ENCODE peak calls at places on chromosomes 11 and 22, in eight cellular contexts. One of them, this sample, is unnamed.
A peak's percentile ranks its signal among the peaks of the same experiment; 100 is the strongest.

GRCh38 chr11:61897387-61898246 is 6.3 kb upstream of the FADS3 start:
- ATAC-seq in pancreas: peak; percentile 84
- ATAC-seq in RWPE2: peak; percentile 33
- ATAC-seq in psoas muscle: peak; percentile 88
- ATAC-seq in aorta: peak; percentile 61
- ATAC-seq in lung: no peak
- ATAC-seq in heart left ventricle: peak; percentile 77
- ATAC-seq in heart right ventricle: peak; percentile 76
- ATAC-seq in this sample: peak; percentile 69

GRCh38 chr11:119011476-119011875 is 6.7 kb downstream of the RPS25 start:
- ATAC-seq in pancreas: peak; percentile 35
- ATAC-seq in RWPE2: no peak
- ATAC-seq in psoas muscle: peak; percentile 41
- ATAC-seq in aorta: no peak
- ATAC-seq in lung: no peak
- ATAC-seq in heart left ventricle: peak; percentile 18
- ATAC-seq in heart right ventricle: no peak
- ATAC-seq in this sample: no peak

GRCh38 chr11:79209540-79210266 is 231.1 kb downstream of the TENM4 start:
- ATAC-seq in pancreas: no peak
- ATAC-seq in RWPE2: no peak
- ATAC-seq in psoas muscle: no peak
- ATAC-seq in aorta: no peak
- ATAC-seq in lung: no peak
- ATAC-seq in heart left ventricle: no peak
- ATAC-seq in heart right ventricle: peak; percentile 46
- ATAC-seq in this sample: no peak

GRCh38 chr11:85795712-85796487 is 15.0 kb downstream of the SYTL2 start:
- ATAC-seq in pancreas: no peak
- ATAC-seq in RWPE2: no peak
- ATAC-seq in psoas muscle: no peak
- ATAC-seq in aorta: no peak
- ATAC-seq in lung: no peak
- ATAC-seq in heart left ventricle: no peak
- ATAC-seq in heart right ventricle: no peak
- ATAC-seq in this sample: no peak

GRCh38 chr11:1690167-1691026 is 6.6 kb upstream of the KRTAP5-6 start:
- ATAC-seq in pancreas: no peak
- ATAC-seq in RWPE2: no peak
- ATAC-seq in psoas muscle: no peak
- ATAC-seq in aorta: no peak
- ATAC-seq in lung: no peak
- ATAC-seq in heart left ventricle: no peak
- ATAC-seq in heart right ventricle: no peak
- ATAC-seq in this sample: no peak

GRCh38 chr11:109791337-109791736 is 301.9 kb upstream of the ZC3H12C start:
- ATAC-seq in pancreas: no peak
- ATAC-seq in RWPE2: no peak
- ATAC-seq in psoas muscle: no peak
- ATAC-seq in aorta: no peak
- ATAC-seq in lung: no peak
- ATAC-seq in heart left ventricle: no peak
- ATAC-seq in heart right ventricle: no peak
- ATAC-seq in this sample: no peak

GRCh38 chr11:134971381-134971780 is 559.3 kb upstream of the B3GAT1 start:
- ATAC-seq in pancreas: no peak
- ATAC-seq in RWPE2: no peak
- ATAC-seq in psoas muscle: no peak
- ATAC-seq in aorta: no peak
- ATAC-seq in lung: no peak
- ATAC-seq in heart left ventricle: no peak
- ATAC-seq in heart right ventricle: no peak
- ATAC-seq in this sample: no peak

GRCh38 chr11:73019996-73020395 is 122.1 kb downstream of the FCHSD2 start:
- ATAC-seq in pancreas: no peak
- ATAC-seq in RWPE2: no peak
- ATAC-seq in psoas muscle: no peak
- ATAC-seq in aorta: no peak
- ATAC-seq in lung: no peak
- ATAC-seq in heart left ventricle: no peak
- ATAC-seq in heart right ventricle: no peak
- ATAC-seq in this sample: no peak

GRCh38 chr11:32436751-32437405 is 1.5 kb upstream of the WT1 start:
- ATAC-seq in pancreas: no peak
- ATAC-seq in RWPE2: no peak
- ATAC-seq in psoas muscle: no peak
- ATAC-seq in aorta: no peak
- ATAC-seq in lung: no peak
- ATAC-seq in heart left ventricle: no peak
- ATAC-seq in heart right ventricle: no peak
- ATAC-seq in this sample: no peak

GRCh38 chr11:16791494-16791961 is 53.1 kb downstream of the C11orf58 start:
- ATAC-seq in pancreas: peak; percentile 50
- ATAC-seq in RWPE2: peak; percentile 78
- ATAC-seq in psoas muscle: peak; percentile 34
- ATAC-seq in aorta: peak; percentile 80
- ATAC-seq in lung: peak; percentile 63
- ATAC-seq in heart left ventricle: peak; percentile 71
- ATAC-seq in heart right ventricle: peak; percentile 75
- ATAC-seq in this sample: peak; percentile 82

GRCh38 chr11:119179342-119179741 is 5.9 kb upstream of the NHERF4 start:
- ATAC-seq in pancreas: no peak
- ATAC-seq in RWPE2: no peak
- ATAC-seq in psoas muscle: no peak
- ATAC-seq in aorta: no peak
- ATAC-seq in lung: no peak
- ATAC-seq in heart left ventricle: no peak
- ATAC-seq in heart right ventricle: no peak
- ATAC-seq in this sample: no peak

GRCh38 chr11:33722579-33723234 is 13.5 kb downstream of the CD59 start:
- ATAC-seq in pancreas: peak; percentile 22
- ATAC-seq in RWPE2: peak; percentile 8
- ATAC-seq in psoas muscle: peak; percentile 62
- ATAC-seq in aorta: peak; percentile 37
- ATAC-seq in lung: peak; percentile 66
- ATAC-seq in heart left ventricle: peak; percentile 1
- ATAC-seq in heart right ventricle: peak; percentile 8
- ATAC-seq in this sample: peak; percentile 2

GRCh38 chr11:43874738-43875137 is 5.9 kb upstream of the ALKBH3 start:
- ATAC-seq in pancreas: no peak
- ATAC-seq in RWPE2: no peak
- ATAC-seq in psoas muscle: no peak
- ATAC-seq in aorta: no peak
- ATAC-seq in lung: no peak
- ATAC-seq in heart left ventricle: no peak
- ATAC-seq in heart right ventricle: no peak
- ATAC-seq in this sample: no peak

GRCh38 chr11:123564225-123564624 is 90.2 kb downstream of the SCN3B start:
- ATAC-seq in pancreas: no peak
- ATAC-seq in RWPE2: no peak
- ATAC-seq in psoas muscle: no peak
- ATAC-seq in aorta: no peak
- ATAC-seq in lung: no peak
- ATAC-seq in heart left ventricle: no peak
- ATAC-seq in heart right ventricle: no peak
- ATAC-seq in this sample: no peak

GRCh38 chr11:60633645-60634044 is 65.8 kb upstream of the MS4A8 start:
- ATAC-seq in pancreas: no peak
- ATAC-seq in RWPE2: no peak
- ATAC-seq in psoas muscle: no peak
- ATAC-seq in aorta: no peak
- ATAC-seq in lung: no peak
- ATAC-seq in heart left ventricle: no peak
- ATAC-seq in heart right ventricle: no peak
- ATAC-seq in this sample: no peak

GRCh38 chr22:20019661-20020532 is 1.0 kb upstream of the TANGO2 start:
- ATAC-seq in pancreas: no peak
- ATAC-seq in RWPE2: no peak
- ATAC-seq in psoas muscle: no peak
- ATAC-seq in aorta: no peak
- ATAC-seq in lung: no peak
- ATAC-seq in heart left ventricle: no peak
- ATAC-seq in heart right ventricle: no peak
- ATAC-seq in this sample: no peak

GRCh38 chr22:42920101-42920820 is 63.2 kb upstream of the ARFGAP3 start:
- ATAC-seq in pancreas: no peak
- ATAC-seq in RWPE2: peak; percentile 52
- ATAC-seq in psoas muscle: peak; percentile 77
- ATAC-seq in aorta: peak; percentile 69
- ATAC-seq in lung: no peak
- ATAC-seq in heart left ventricle: peak; percentile 60
- ATAC-seq in heart right ventricle: peak; percentile 36
- ATAC-seq in this sample: peak; percentile 64

GRCh38 chr22:27474711-27475547 is 326.6 kb downstream of the MN1 start:
- ATAC-seq in pancreas: peak; percentile 63
- ATAC-seq in RWPE2: peak; percentile 81
- ATAC-seq in psoas muscle: no peak
- ATAC-seq in aorta: no peak
- ATAC-seq in lung: no peak
- ATAC-seq in heart left ventricle: no peak
- ATAC-seq in heart right ventricle: no peak
- ATAC-seq in this sample: peak; percentile 76

GRCh38 chr11:106461839-106462545 is 384.5 kb downstream of the AASDHPPT start:
- ATAC-seq in pancreas: peak; percentile 71
- ATAC-seq in RWPE2: no peak
- ATAC-seq in psoas muscle: no peak
- ATAC-seq in aorta: no peak
- ATAC-seq in lung: no peak
- ATAC-seq in heart left ventricle: no peak
- ATAC-seq in heart right ventricle: no peak
- ATAC-seq in this sample: no peak

DNA sequence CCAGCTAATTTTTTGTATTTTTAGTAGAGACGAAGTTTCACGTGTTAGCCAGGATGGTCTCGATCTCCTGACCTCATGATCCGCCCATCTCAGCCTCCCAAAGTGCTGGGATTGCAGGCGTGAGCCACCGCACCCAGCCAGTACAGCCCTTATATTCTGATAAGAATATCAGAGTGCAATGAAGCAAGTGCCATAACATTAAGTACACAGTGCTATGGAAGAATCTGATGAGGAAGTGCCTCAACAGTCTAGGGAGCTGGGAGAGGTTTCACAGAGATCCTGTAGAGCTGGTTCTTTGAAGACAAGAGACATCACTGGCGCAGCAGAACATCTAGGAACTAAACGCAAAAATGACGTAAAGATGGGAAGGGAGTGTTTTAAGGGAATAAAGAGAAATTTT is 2.1 kb downstream of the RTCB start:
- ATAC-seq in pancreas: no peak
- ATAC-seq in RWPE2: no peak
- ATAC-seq in psoas muscle: no peak
- ATAC-seq in aorta: no peak
- ATAC-seq in lung: no peak
- ATAC-seq in heart left ventricle: no peak
- ATAC-seq in heart right ventricle: no peak
- ATAC-seq in this sample: no peak
- H3K27ac ChIP-seq in pancreas: no peak overlapping the region
- H3K27ac ChIP-seq in RWPE2: no peak overlapping the region
- H3K27ac ChIP-seq in psoas muscle: no peak overlapping the region
- H3K27ac ChIP-seq in aorta: no peak overlapping the region
- H3K27ac ChIP-seq in lung: no peak overlapping the region
- H3K27ac ChIP-seq in heart left ventricle: no peak overlapping the region
- H3K27ac ChIP-seq in heart right ventricle: no peak overlapping the region
- H3K27ac ChIP-seq in this sample: no peak overlapping the region

DNA sequence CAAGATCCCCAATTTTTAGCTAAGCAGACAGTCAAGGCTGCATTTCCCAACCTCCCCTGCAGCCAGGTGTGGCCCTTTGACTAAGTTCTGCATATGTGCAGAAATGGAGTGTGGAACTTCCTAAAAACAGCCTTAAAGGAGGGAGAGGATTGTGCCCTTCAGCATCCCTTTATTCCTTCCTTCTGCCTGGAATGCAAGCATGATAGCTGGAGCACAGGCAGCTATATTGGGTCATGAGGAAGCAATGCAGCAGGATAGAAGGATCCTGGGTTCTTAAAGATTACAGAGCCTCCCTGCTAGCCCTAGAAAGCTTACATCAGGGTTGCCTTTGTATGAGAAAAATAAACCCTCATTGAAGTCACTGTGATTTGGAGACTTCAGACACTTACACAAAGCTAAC is 29.9 kb downstream of the FADD start:
- ATAC-seq in pancreas: no peak
- ATAC-seq in RWPE2: peak; percentile 6
- ATAC-seq in psoas muscle: no peak
- ATAC-seq in aorta: no peak
- ATAC-seq in lung: no peak
- ATAC-seq in heart left ventricle: no peak
- ATAC-seq in heart right ventricle: no peak
- ATAC-seq in this sample: no peak
- H3K27ac ChIP-seq in pancreas: no peak overlapping the region
- H3K27ac ChIP-seq in RWPE2: peak overlapping the region; percentile 41
- H3K27ac ChIP-seq in psoas muscle: no peak overlapping the region
- H3K27ac ChIP-seq in aorta: no peak overlapping the region
- H3K27ac ChIP-seq in lung: no peak overlapping the region
- H3K27ac ChIP-seq in heart left ventricle: no peak overlapping the region
- H3K27ac ChIP-seq in heart right ventricle: no peak overlapping the region
- H3K27ac ChIP-seq in this sample: no peak overlapping the region

GRCh38 chr22:46047226-46047625 is 70.3 kb upstream of the WNT7B start:
- ATAC-seq in pancreas: peak; percentile 6
- ATAC-seq in RWPE2: no peak
- ATAC-seq in psoas muscle: no peak
- ATAC-seq in aorta: no peak
- ATAC-seq in lung: no peak
- ATAC-seq in heart left ventricle: no peak
- ATAC-seq in heart right ventricle: no peak
- ATAC-seq in this sample: no peak

GRCh38 chr22:46047841-46048595 is 71.1 kb upstream of the WNT7B start:
- ATAC-seq in pancreas: no peak
- ATAC-seq in RWPE2: no peak
- ATAC-seq in psoas muscle: no peak
- ATAC-seq in aorta: no peak
- ATAC-seq in lung: no peak
- ATAC-seq in heart left ventricle: no peak
- ATAC-seq in heart right ventricle: no peak
- ATAC-seq in this sample: peak; percentile 26

GRCh38 chr22:46045459-46046298 is 68.7 kb upstream of the WNT7B start:
- ATAC-seq in pancreas: peak; percentile 69
- ATAC-seq in RWPE2: no peak
- ATAC-seq in psoas muscle: peak; percentile 54
- ATAC-seq in aorta: peak; percentile 57
- ATAC-seq in lung: no peak
- ATAC-seq in heart left ventricle: peak; percentile 79
- ATAC-seq in heart right ventricle: peak; percentile 82
- ATAC-seq in this sample: peak; percentile 15

GRCh38 chr22:46044718-46045458 is 67.9 kb upstream of the WNT7B start:
- ATAC-seq in pancreas: peak; percentile 18
- ATAC-seq in RWPE2: no peak
- ATAC-seq in psoas muscle: peak; percentile 17
- ATAC-seq in aorta: peak; percentile 39
- ATAC-seq in lung: peak; percentile 24
- ATAC-seq in heart left ventricle: peak; percentile 41
- ATAC-seq in heart right ventricle: peak; percentile 16
- ATAC-seq in this sample: peak; percentile 40

GRCh38 chr22:46046299-46046685 is 69.3 kb upstream of the WNT7B start:
- ATAC-seq in pancreas: no peak
- ATAC-seq in RWPE2: no peak
- ATAC-seq in psoas muscle: no peak
- ATAC-seq in aorta: no peak
- ATAC-seq in lung: no peak
- ATAC-seq in heart left ventricle: no peak
- ATAC-seq in heart right ventricle: no peak
- ATAC-seq in this sample: no peak
- H3K27ac ChIP-seq in pancreas: peak overlapping the region; percentile 85
- H3K27ac ChIP-seq in RWPE2: peak overlapping the region; percentile 87
- H3K27ac ChIP-seq in psoas muscle: peak overlapping the region; percentile 99
- H3K27ac ChIP-seq in aorta: peak overlapping the region; percentile 77
- H3K27ac ChIP-seq in lung: peak overlapping the region; percentile 87
- H3K27ac ChIP-seq in heart left ventricle: peak overlapping the region; percentile 98
- H3K27ac ChIP-seq in heart right ventricle: peak overlapping the region; percentile 93
- H3K27ac ChIP-seq in this sample: peak overlapping the region; percentile 96

GRCh38 chr22:21982338-21982965 is at the start of gene TOP3B:
- ATAC-seq in pancreas: peak; percentile 98
- ATAC-seq in RWPE2: peak; percentile 93
- ATAC-seq in psoas muscle: peak; percentile 97
- ATAC-seq in aorta: peak; percentile 92
- ATAC-seq in lung: peak; percentile 87
- ATAC-seq in heart left ventricle: peak; percentile 93
- ATAC-seq in heart right ventricle: peak; percentile 92
- ATAC-seq in this sample: peak; percentile 93
- H3K27ac ChIP-seq in pancreas: peak within 1 kb of the TSS; percentile 30
- H3K27ac ChIP-seq in RWPE2: peak within 1 kb of the TSS; percentile 17
- H3K27ac ChIP-seq in psoas muscle: peak within 1 kb of the TSS; percentile 86
- H3K27ac ChIP-seq in aorta: no peak within 1 kb of the TSS
- H3K27ac ChIP-seq in lung: peak within 1 kb of the TSS; percentile 57
- H3K27ac ChIP-seq in heart left ventricle: peak within 1 kb of the TSS; percentile 90
- H3K27ac ChIP-seq in heart right ventricle: peak within 1 kb of the TSS; percentile 79
- H3K27ac ChIP-seq in this sample: peak within 1 kb of the TSS; percentile 85

This sample was measured in gastroesophageal sphincter.